ENCODE peak calls at places on chromosomes 7 and 10, in five cellular contexts. One of them, this sample, is unnamed.

GRCh38 chr10:107653832-107654287 is 489.4 kb upstream of the SORCS1 start:
- DNase-seq in psoas muscle: no peak
- DNase-seq in colonic mucosa: peak; percentile 34
- DNase-seq in pancreas: no peak
- DNase-seq in stomach: no peak
- DNase-seq in this sample: no peak

GRCh38 chr10:89535185-89536012 is at the start of gene SLC16A12:
- DNase-seq in pancreas: peak; percentile 82
- DNase-seq in colonic mucosa: no peak
- DNase-seq in psoas muscle: peak; percentile 55
- DNase-seq in stomach: no peak
- DNase-seq in this sample: no peak

GRCh38 chr7:46145412-46145811 is 224.3 kb upstream of the IGFBP3 start:
- DNase-seq in psoas muscle: no peak
- DNase-seq in stomach: no peak
- DNase-seq in colonic mucosa: no peak
- DNase-seq in pancreas: no peak
- DNase-seq in this sample: no peak

GRCh38 chr10:110354322-110354766 is 49.6 kb upstream of the SMNDC1 start:
- DNase-seq in psoas muscle: peak; percentile 78
- DNase-seq in stomach: peak; percentile 86
- DNase-seq in pancreas: peak; percentile 86
- DNase-seq in colonic mucosa: peak; percentile 83
- DNase-seq in this sample: peak; percentile 60

GRCh38 chr7:76069238-76069638 is 21.3 kb downstream of the MDH2 start:
- DNase-seq in stomach: peak; percentile 39
- DNase-seq in colonic mucosa: peak; percentile 68
- DNase-seq in psoas muscle: peak; percentile 89
- DNase-seq in pancreas: no peak
- DNase-seq in this sample: peak; percentile 87

GRCh38 chr7:30618080-30618676 is 23.5 kb downstream of the GARS1 start:
- DNase-seq in stomach: no peak
- DNase-seq in colonic mucosa: no peak
- DNase-seq in psoas muscle: no peak
- DNase-seq in pancreas: no peak
- DNase-seq in this sample: no peak

GRCh38 chr7:87356448-87356847 is 11.0 kb downstream of the CROT start:
- DNase-seq in pancreas: no peak
- DNase-seq in stomach: no peak
- DNase-seq in psoas muscle: no peak
- DNase-seq in colonic mucosa: no peak
- DNase-seq in this sample: no peak

GRCh38 chr7:64888901-64889685 is 14.0 kb upstream of the ZNF273 start:
- DNase-seq in psoas muscle: no peak
- DNase-seq in colonic mucosa: peak; percentile 60
- DNase-seq in stomach: peak; percentile 44
- DNase-seq in pancreas: peak; percentile 74
- DNase-seq in this sample: no peak

GRCh38 chr7:149489391-149490024 is 8.1 kb downstream of the ZNF746 start:
- DNase-seq in pancreas: no peak
- DNase-seq in colonic mucosa: no peak
- DNase-seq in psoas muscle: peak; percentile 42
- DNase-seq in stomach: no peak
- DNase-seq in this sample: no peak

GRCh38 chr10:101574354-101574753 is 13.7 kb downstream of the POLL start:
- DNase-seq in pancreas: no peak
- DNase-seq in stomach: no peak
- DNase-seq in psoas muscle: no peak
- DNase-seq in colonic mucosa: no peak
- DNase-seq in this sample: no peak

GRCh38 chr10:72712136-72712535 is 20.2 kb downstream of the MCU start:
- DNase-seq in colonic mucosa: no peak
- DNase-seq in stomach: no peak
- DNase-seq in pancreas: no peak
- DNase-seq in psoas muscle: no peak
- DNase-seq in this sample: no peak

GRCh38 chr10:79127151-79127961 is 58.6 kb downstream of the ZMIZ1 start:
- DNase-seq in stomach: peak; percentile 97
- DNase-seq in pancreas: peak; percentile 90
- DNase-seq in colonic mucosa: peak; percentile 67
- DNase-seq in psoas muscle: peak; percentile 81
- DNase-seq in this sample: no peak

GRCh38 chr10:25078659-25079429 is 62.4 kb downstream of the THNSL1 start:
- DNase-seq in stomach: peak; percentile 34
- DNase-seq in pancreas: no peak
- DNase-seq in colonic mucosa: peak; percentile 53
- DNase-seq in psoas muscle: no peak
- DNase-seq in this sample: no peak

GRCh38 chr7:128122577-128123290 is 91.5 kb upstream of the LRRC4 start:
- DNase-seq in stomach: no peak
- DNase-seq in psoas muscle: no peak
- DNase-seq in pancreas: no peak
- DNase-seq in colonic mucosa: no peak
- DNase-seq in this sample: no peak

GRCh38 chr10:86500846-86501245 is 20.7 kb downstream of the WAPL start:
- DNase-seq in pancreas: no peak
- DNase-seq in colonic mucosa: no peak
- DNase-seq in stomach: no peak
- DNase-seq in psoas muscle: no peak
- DNase-seq in this sample: no peak

GRCh38 chr7:30938435-30939316 is 25.1 kb upstream of the GHRHR start:
- DNase-seq in stomach: peak; percentile 86
- DNase-seq in psoas muscle: peak; percentile 88
- DNase-seq in pancreas: peak; percentile 98
- DNase-seq in colonic mucosa: peak; percentile 95
- DNase-seq in this sample: peak; percentile 8

GRCh38 chr10:12638103-12638502 is 288.8 kb downstream of the CAMK1D start:
- DNase-seq in stomach: no peak
- DNase-seq in pancreas: no peak
- DNase-seq in colonic mucosa: peak; percentile 92
- DNase-seq in psoas muscle: no peak
- DNase-seq in this sample: no peak

GRCh38 chr7:113289140-113289740 is 170.9 kb upstream of the SMIM30 start:
- DNase-seq in pancreas: peak; percentile 41
- DNase-seq in psoas muscle: no peak
- DNase-seq in colonic mucosa: no peak
- DNase-seq in stomach: no peak
- DNase-seq in this sample: peak; percentile 18

GRCh38 chr10:33331020-33331557 is 3.4 kb downstream of the NRP1 start:
- DNase-seq in stomach: no peak
- DNase-seq in pancreas: no peak
- DNase-seq in psoas muscle: no peak
- DNase-seq in colonic mucosa: no peak
- DNase-seq in this sample: no peak

GRCh38 chr7:143322646-143323343 is 6.9 kb downstream of the CLCN1 start:
- DNase-seq in psoas muscle: peak; percentile 69
- DNase-seq in stomach: no peak
- DNase-seq in colonic mucosa: no peak
- DNase-seq in pancreas: no peak
- DNase-seq in this sample: no peak

GRCh38 chr10:130571674-130572073 is 435.5 kb downstream of the GLRX3 start:
- DNase-seq in pancreas: no peak
- DNase-seq in psoas muscle: no peak
- DNase-seq in colonic mucosa: no peak
- DNase-seq in stomach: no peak
- DNase-seq in this sample: no peak

GRCh38 chr10:22259280-22259679 is 41.5 kb upstream of the EBLN1 start:
- DNase-seq in stomach: no peak
- DNase-seq in colonic mucosa: no peak
- DNase-seq in pancreas: no peak
- DNase-seq in psoas muscle: no peak
- DNase-seq in this sample: no peak

GRCh38 chr10:110872145-110872983 is 636 bp downstream of the PDCD4 start:
- DNase-seq in stomach: peak; percentile 62
- DNase-seq in psoas muscle: peak; percentile 82
- DNase-seq in colonic mucosa: peak; percentile 75
- DNase-seq in pancreas: peak; percentile 87
- DNase-seq in this sample: no peak

GRCh38 chr7:120856621-120857352 is 1.2 kb downstream of the TSPAN12 start:
- DNase-seq in colonic mucosa: peak; percentile 59
- DNase-seq in pancreas: peak; percentile 67
- DNase-seq in stomach: no peak
- DNase-seq in psoas muscle: peak; percentile 57
- DNase-seq in this sample: no peak

GRCh38 chr10:102917962-102918816 is at the start of gene CNNM2:
- DNase-seq in psoas muscle: peak; percentile 100
- DNase-seq in colonic mucosa: peak; percentile 100
- DNase-seq in pancreas: peak; percentile 97
- DNase-seq in stomach: peak; percentile 100
- DNase-seq in this sample: peak; percentile 97

GRCh38 chr10:47240173-47240572 is 59.8 kb upstream of the GDF10 start:
- DNase-seq in colonic mucosa: no peak
- DNase-seq in pancreas: no peak
- DNase-seq in stomach: peak; percentile 14
- DNase-seq in psoas muscle: no peak
- DNase-seq in this sample: no peak

GRCh38 chr7:74320645-74321178 is 31.5 kb downstream of the CLIP2 start:
- DNase-seq in psoas muscle: no peak
- DNase-seq in stomach: no peak
- DNase-seq in colonic mucosa: peak; percentile 52
- DNase-seq in pancreas: no peak
- DNase-seq in this sample: no peak

GRCh38 chr10:86601956-86602592 is 52.3 kb upstream of the OPN4 start:
- DNase-seq in colonic mucosa: no peak
- DNase-seq in stomach: no peak
- DNase-seq in pancreas: no peak
- DNase-seq in psoas muscle: no peak
- DNase-seq in this sample: no peak

GRCh38 chr10:91603931-91604331 is 28.9 kb downstream of the PPP1R3C start:
- DNase-seq in colonic mucosa: no peak
- DNase-seq in stomach: no peak
- DNase-seq in pancreas: no peak
- DNase-seq in psoas muscle: no peak
- DNase-seq in this sample: peak; percentile 44

GRCh38 chr7:726084-726853 is at the start of gene DNAAF5:
- DNase-seq in psoas muscle: peak; percentile 93
- DNase-seq in stomach: peak; percentile 86
- DNase-seq in colonic mucosa: peak; percentile 88
- DNase-seq in pancreas: peak; percentile 93
- DNase-seq in this sample: no peak

DNA sequence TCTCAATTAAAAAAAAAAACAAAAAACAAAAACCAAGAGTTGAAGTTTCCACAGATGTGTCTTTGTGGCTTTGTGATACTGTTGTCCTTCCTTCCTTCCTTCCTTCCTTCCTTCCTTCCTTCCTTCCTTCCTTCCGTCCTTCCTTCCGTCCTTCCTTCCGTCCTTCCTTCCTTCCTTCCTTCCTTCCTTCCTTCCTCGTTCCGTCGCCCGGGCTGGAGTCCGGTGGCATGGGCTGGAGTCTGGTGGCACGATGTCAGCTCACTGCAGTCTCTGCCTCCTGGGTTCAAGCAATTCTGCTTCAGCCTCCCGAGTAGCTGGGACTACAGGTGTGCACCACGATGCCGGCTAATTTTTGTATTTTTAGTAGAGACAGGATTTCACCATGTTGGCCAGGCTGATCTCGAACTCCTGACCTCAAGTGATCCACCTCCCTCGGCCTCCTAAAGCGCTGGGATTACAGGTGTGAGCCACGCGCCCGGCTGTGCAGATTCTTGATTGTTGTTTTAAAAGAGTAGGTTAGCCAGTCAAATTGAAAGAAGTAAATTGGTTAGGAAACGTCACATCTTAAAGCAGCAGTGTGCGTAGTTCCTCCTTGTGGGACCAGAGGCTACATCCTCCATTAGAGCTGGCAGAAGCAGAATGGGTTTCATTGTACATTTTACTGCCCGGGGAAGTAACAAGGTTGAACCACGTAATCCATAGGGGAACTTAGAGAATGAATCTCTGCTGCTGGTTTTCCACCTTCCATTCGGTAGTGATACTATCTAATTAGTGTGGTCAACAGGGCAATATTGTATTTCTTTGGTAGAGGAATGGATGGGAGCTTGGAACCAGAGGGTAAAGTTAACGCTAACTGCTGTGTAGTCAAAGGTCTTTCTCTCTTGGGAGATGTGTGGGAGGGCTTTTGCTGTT is 20.6 kb downstream of the DNAJB6 start:
- DNase-seq in pancreas: no peak
- DNase-seq in psoas muscle: no peak
- DNase-seq in colonic mucosa: no peak
- DNase-seq in stomach: no peak
- DNase-seq in this sample: no peak
- H3K27ac ChIP-seq in pancreas: no peak overlapping the region
- H3K27ac ChIP-seq in psoas muscle: peak overlapping the region; percentile 89
- H3K27ac ChIP-seq in colonic mucosa: no peak overlapping the region
- H3K27ac ChIP-seq in stomach: no peak overlapping the region
- H3K27ac ChIP-seq in this sample: peak overlapping the region; percentile 36

GRCh38 chr10:75468612-75469011 is 37.2 kb downstream of the LRMDA start:
- DNase-seq in stomach: no peak
- DNase-seq in pancreas: no peak
- DNase-seq in colonic mucosa: no peak
- DNase-seq in psoas muscle: peak; percentile 50
- DNase-seq in this sample: no peak
- H3K27ac ChIP-seq in stomach: no peak overlapping the region
- H3K27ac ChIP-seq in pancreas: no peak overlapping the region
- H3K27ac ChIP-seq in colonic mucosa: no peak overlapping the region
- H3K27ac ChIP-seq in psoas muscle: no peak overlapping the region
- H3K27ac ChIP-seq in this sample: peak overlapping the region; percentile 55

DNA sequence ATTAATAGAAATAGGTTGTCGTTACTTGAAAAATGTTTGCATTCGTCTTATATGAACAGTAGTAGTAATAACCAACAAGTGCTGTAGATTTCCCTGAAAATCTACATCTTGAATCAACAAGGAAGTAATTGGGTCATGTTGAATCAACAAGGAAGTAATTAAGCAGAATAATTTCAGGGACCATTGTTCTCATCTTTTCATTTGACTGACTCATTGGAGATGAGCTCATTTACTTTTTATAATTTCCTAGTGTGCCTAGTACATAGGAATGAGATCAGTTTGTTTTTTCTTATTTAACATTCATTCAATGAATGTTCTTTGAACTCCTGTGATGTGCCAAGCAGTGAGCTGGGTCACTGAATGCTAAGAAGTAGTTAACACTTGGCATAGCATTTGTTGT is 8.2 kb downstream of the CLDN12 start:
- DNase-seq in stomach: no peak
- DNase-seq in pancreas: no peak
- DNase-seq in colonic mucosa: no peak
- DNase-seq in psoas muscle: no peak
- DNase-seq in this sample: peak; percentile 51
- H3K27ac ChIP-seq in stomach: no peak overlapping the region
- H3K27ac ChIP-seq in pancreas: no peak overlapping the region
- H3K27ac ChIP-seq in colonic mucosa: peak overlapping the region; percentile 71
- H3K27ac ChIP-seq in psoas muscle: peak overlapping the region; percentile 62
- H3K27ac ChIP-seq in this sample: peak overlapping the region; percentile 86

GRCh38 chr7:28581351-28581750 is 169.0 kb downstream of the CREB5 start:
- DNase-seq in colonic mucosa: no peak
- DNase-seq in psoas muscle: no peak
- DNase-seq in pancreas: no peak
- DNase-seq in stomach: no peak
- DNase-seq in this sample: no peak

GRCh38 chr7:28587211-28587610 is 174.9 kb downstream of the CREB5 start:
- DNase-seq in stomach: no peak
- DNase-seq in psoas muscle: no peak
- DNase-seq in colonic mucosa: no peak
- DNase-seq in pancreas: no peak
- DNase-seq in this sample: no peak

GRCh38 chr7:28586736-28587135 is 174.4 kb downstream of the CREB5 start:
- DNase-seq in colonic mucosa: no peak
- DNase-seq in pancreas: no peak
- DNase-seq in stomach: no peak
- DNase-seq in psoas muscle: no peak
- DNase-seq in this sample: no peak

GRCh38 chr7:28582226-28582625 is 169.9 kb downstream of the CREB5 start:
- DNase-seq in stomach: no peak
- DNase-seq in colonic mucosa: no peak
- DNase-seq in pancreas: no peak
- DNase-seq in psoas muscle: no peak
- DNase-seq in this sample: no peak

GRCh38 chr7:28584235-28584634 is 171.9 kb downstream of the CREB5 start:
- DNase-seq in colonic mucosa: no peak
- DNase-seq in pancreas: no peak
- DNase-seq in stomach: no peak
- DNase-seq in psoas muscle: no peak
- DNase-seq in this sample: no peak
- H3K27ac ChIP-seq in colonic mucosa: no peak overlapping the region
- H3K27ac ChIP-seq in pancreas: no peak overlapping the region
- H3K27ac ChIP-seq in stomach: no peak overlapping the region
- H3K27ac ChIP-seq in psoas muscle: no peak overlapping the region
- H3K27ac ChIP-seq in this sample: no peak overlapping the region

This sample was measured in epithelial cell of prostate.